ENCODE peak calls at places on chromosomes 5 and 9, in eight cellular contexts. I is GM23338; V is naive thymus-derived CD4-positive, alpha-beta T cell; O is fibroblast of lung; U is esophagus squamous epithelium; Y is CD8-positive, alpha-beta T cell; A is IMR-90; N is left ventricle myocardium inferior. T is an unnamed sample. For H3K27me3, the result is how much of the 10 kb centered on the place peaks cover.

GRCh38 chr5:176388003-176388340 is 426 bp downstream of the NOP16 start:
- DNase-seq in U (no peak), Y (no peak), O (no peak), N (no peak), V (no peak), A (peak), I (peak), T (no peak)

GRCh38 chr9:38622083-38622674 is 1.8 kb upstream of the ANKRD18A start:
- DNase-seq in A (no peak), U (no peak), I (peak), V (no peak), N (no peak), Y (no peak), O (no peak), T (no peak)

GRCh38 chr5:83219495-83219894 is 142.1 kb downstream of the XRCC4 start:
- DNase-seq in Y (no peak), V (no peak), N (no peak), I (no peak), A (peak), U (no peak), O (peak), T (no peak)

GRCh38 chr5:17443333-17444125 is 54.5 kb upstream of the TAF11L2 start:
- DNase-seq in Y (no peak), U (no peak), N (peak), O (no peak), V (no peak), A (no peak), I (peak), T (peak)

GRCh38 chr9:86705474-86705873 is 241.8 kb downstream of the GAS1 start:
- DNase-seq in N (no peak), I (no peak), Y (no peak), O (no peak), V (no peak), A (peak), U (no peak), T (no peak)

GRCh38 chr9:35051069-35051967 is 21.1 kb downstream of the VCP start:
- DNase-seq in Y (peak), V (peak), A (peak), O (peak), U (no peak), I (peak), N (peak), T (no peak)

GRCh38 chr5:78699565-78700143 is 51.1 kb upstream of the LHFPL2 start:
- DNase-seq in V (no peak), A (peak), N (no peak), I (no peak), Y (no peak), O (peak), U (no peak), T (no peak)

GRCh38 chr5:110757118-110757729 is 18.4 kb downstream of the SLC25A46 start:
- DNase-seq in O (peak), N (no peak), I (peak), Y (no peak), A (peak), V (no peak), U (no peak), T (no peak)

GRCh38 chr5:14450055-14450524 is 131.5 kb upstream of the OTULINL start:
- DNase-seq in A (peak), N (peak), Y (no peak), U (no peak), V (no peak), I (no peak), O (peak), T (no peak)

GRCh38 chr9:135533674-135534073 is 12.3 kb upstream of the OBP2A start:
- DNase-seq in Y (no peak), I (no peak), V (no peak), O (no peak), N (no peak), U (no peak), A (no peak), T (peak)

GRCh38 chr5:65769539-65769938 is 47.5 kb downstream of the NLN start:
- DNase-seq in O (peak), V (no peak), Y (no peak), N (no peak), I (no peak), U (no peak), A (peak), T (no peak)

GRCh38 chr5:9932770-9933169 is 302.6 kb upstream of the TAS2R1 start:
- DNase-seq in Y (no peak), U (no peak), I (peak), N (no peak), O (peak), A (peak), V (no peak), T (no peak)

GRCh38 chr9:125521462-125522327 is 185.3 kb downstream of the MAPKAP1 start:
- DNase-seq in O (peak), A (peak), I (no peak), V (peak), N (no peak), U (no peak), Y (no peak), T (no peak)

GRCh38 chr5:58156977-58157701 is 302.7 kb downstream of the PLK2 start:
- DNase-seq in A (peak), O (no peak), N (peak), I (peak), V (no peak), Y (no peak), U (no peak), T (no peak)

GRCh38 chr5:163106098-163106497 is 331.3 kb upstream of the CCNG1 start:
- DNase-seq in Y (no peak), V (no peak), A (no peak), U (no peak), N (no peak), I (no peak), O (no peak), T (no peak)

GRCh38 chr5:59034498-59035186 is 451.8 kb downstream of the RAB3C start:
- DNase-seq in V (peak), O (peak), A (peak), Y (no peak), N (no peak), U (no peak), I (peak), T (no peak)

GRCh38 chr9:34259315-34259714 is 69.8 kb downstream of the KIF24 start:
- DNase-seq in Y (no peak), V (no peak), A (no peak), N (no peak), U (no peak), O (no peak), I (no peak), T (no peak)

GRCh38 chr5:54608423-54609085 is 91.0 kb downstream of the SNX18 start:
- DNase-seq in N (no peak), V (no peak), I (no peak), A (peak), O (no peak), U (no peak), Y (no peak), T (no peak)

GRCh38 chr5:11785771-11786342 is 118.4 kb downstream of the CTNND2 start:
- DNase-seq in I (no peak), U (no peak), A (no peak), V (no peak), Y (no peak), O (no peak), N (no peak), T (no peak)

GRCh38 chr9:14993061-14993800 is 83.0 kb upstream of the FREM1 start:
- DNase-seq in A (peak), I (peak), U (no peak), N (peak), V (peak), O (peak), Y (no peak), T (peak)

GRCh38 chr9:77819672-77820071 is 171.6 kb upstream of the GNA14 start:
- DNase-seq in O (peak), A (peak), I (no peak), V (no peak), Y (no peak), N (no peak), U (no peak), T (no peak)

GRCh38 chr9:121182976-121183375 is 18.7 kb downstream of the RAB14 start:
- DNase-seq in I (no peak), A (no peak), V (no peak), N (no peak), U (no peak), O (no peak), Y (no peak), T (no peak)

GRCh38 chr9:112360047-112360804 is 19.7 kb upstream of the HSDL2 start:
- DNase-seq in U (no peak), I (no peak), N (no peak), Y (no peak), O (peak), V (no peak), A (peak), T (no peak)

GRCh38 chr5:91598216-91598615 is 215.1 kb upstream of the ARRDC3 start:
- DNase-seq in Y (no peak), N (no peak), O (no peak), U (no peak), I (no peak), A (no peak), V (no peak), T (no peak)

GRCh38 chr9:78054180-78054579 is 22.6 kb upstream of the GNAQ start:
- DNase-seq in O (no peak), I (no peak), U (no peak), N (no peak), A (no peak), V (peak), Y (no peak), T (no peak)

GRCh38 chr5:40960027-40960426 is 50.7 kb downstream of the C7 start:
- DNase-seq in U (no peak), N (no peak), A (no peak), I (no peak), O (no peak), V (no peak), Y (no peak), T (no peak)

GRCh38 chr5:166240705-166241104 is 2050.7 kb upstream of the WWC1 start:
- DNase-seq in N (no peak), O (no peak), U (no peak), V (no peak), I (no peak), Y (no peak), A (no peak), T (no peak)

GRCh38 chr9:106376689-106377088 is 486.3 kb upstream of the ZNF462 start:
- DNase-seq in I (no peak), O (no peak), V (no peak), U (no peak), A (no peak), Y (no peak), N (no peak), T (no peak)

GRCh38 chr5:119315516-119315949 is 40.3 kb upstream of the TNFAIP8 start:
- DNase-seq in I (no peak), N (no peak), U (no peak), V (peak), A (no peak), O (peak), Y (no peak), T (no peak)

GRCh38 chr5:45414620-45415551 is 281.3 kb downstream of the HCN1 start:
- DNase-seq in Y (no peak), V (no peak), O (no peak), A (no peak), U (no peak), I (no peak), N (no peak), T (no peak)

GRCh38 chr5:99320461-99320860 is 391.7 kb upstream of the CHD1 start:
- DNase-seq in U (no peak), O (no peak), V (no peak), Y (no peak), A (no peak), N (no peak), I (peak), T (no peak)

GRCh38 chr5:67677422-67677970 is 480.9 kb upstream of the CD180 start:
- DNase-seq in U (no peak), N (no peak), Y (no peak), I (peak), A (no peak), V (no peak), O (no peak), T (no peak)

GRCh38 chr9:14345586-14346237 is 31.8 kb upstream of the NFIB start:
- DNase-seq in I (peak), N (no peak), A (no peak), U (no peak), Y (no peak), O (no peak), V (no peak), T (no peak)

GRCh38 chr5:128405159-128405558 is 132.9 kb downstream of the FBN2 start:
- DNase-seq in U (no peak), Y (no peak), V (no peak), N (no peak), I (no peak), O (no peak), A (no peak), T (no peak)

GRCh38 chr5:97075649-97076048 is 66.8 kb downstream of the LIX1 start:
- DNase-seq in N (no peak), V (no peak), I (no peak), A (no peak), O (no peak), U (no peak), Y (no peak), T (no peak)

GRCh38 chr5:72600401-72600981 is 93.3 kb upstream of the ZNF366 start:
- DNase-seq in A (peak), N (no peak), U (no peak), O (peak), Y (no peak), I (no peak), V (no peak), T (no peak)

GRCh38 chr5:147956842-147957223 is 50.5 kb upstream of the C5orf46 start:
- DNase-seq in A (no peak), U (no peak), N (no peak), V (no peak), I (no peak), Y (no peak), O (no peak), T (no peak)

GRCh38 chr5:76470978-76471377 is 67.9 kb downstream of the IQGAP2 start:
- DNase-seq in U (no peak), Y (no peak), A (no peak), I (no peak), N (no peak), V (no peak), O (no peak), T (no peak)

GRCh38 chr9:130291474-130291873 is 25.9 kb downstream of the HMCN2 start:
- DNase-seq in A (no peak), I (no peak), Y (no peak), V (no peak), N (no peak), U (no peak), O (no peak), T (no peak)
- H3K27me3 ChIP-seq in A (half or more), I (under half), Y (under half), V (under half), N (half or more), U (under half), O (under half), T (under half)

DNA sequence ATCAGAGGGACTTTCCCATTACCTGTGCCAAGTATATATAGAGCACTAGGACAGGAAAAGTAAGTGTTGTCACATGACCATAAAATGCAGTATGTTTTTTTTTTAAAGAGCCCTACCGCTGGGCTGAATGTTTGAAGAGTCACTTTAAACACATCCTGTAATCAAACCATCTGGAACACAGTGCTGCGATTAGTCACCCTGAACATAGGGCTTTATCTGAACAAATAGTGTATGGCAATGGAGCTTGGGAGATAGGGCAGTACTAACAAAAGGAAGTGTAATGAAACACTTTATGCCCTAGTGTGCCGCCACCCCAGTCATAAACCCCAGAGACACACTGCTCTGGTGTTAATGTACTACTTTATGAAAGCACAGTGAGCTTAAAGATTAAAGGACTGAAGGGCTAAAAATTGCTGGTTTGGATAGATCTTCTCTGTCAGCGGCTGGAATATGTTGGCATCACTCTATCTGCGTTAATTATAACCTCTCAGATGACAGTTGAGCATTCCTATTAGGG is 90.4 kb downstream of the ZNF608 start:
- DNase-seq in N (no peak), U (no peak), I (no peak), Y (no peak), V (no peak), A (peak), O (peak), T (no peak)
- H3K27ac ChIP-seq in N (peak), U (peak), I (no peak), Y (no peak), V (no peak), A (peak), O (peak), T (peak)

GRCh38 chr5:141637266-141637692 is 482 bp downstream of the RELL2 start:
- DNase-seq in V (peak), O (no peak), I (peak), A (no peak), Y (no peak), U (no peak), N (no peak), T (peak)
- H3K4me3 ChIP-seq in V (peak), O (peak), I (peak), A (peak), Y (peak), U (peak), N (peak), T (peak)

GRCh38 chr9:127926961-127927456 is 3.6 kb downstream of the PIP5KL1 start:
- DNase-seq in V (no peak), Y (no peak), N (no peak), A (no peak), I (peak), O (no peak), U (no peak), T (no peak)

GRCh38 chr9:127928232-127929043 is 2.1 kb downstream of the PIP5KL1 start:
- DNase-seq in O (no peak), U (no peak), N (no peak), Y (no peak), V (no peak), I (no peak), A (no peak), T (no peak)

GRCh38 chr9:127925959-127926949 is 4.3 kb downstream of the PIP5KL1 start:
- DNase-seq in U (no peak), Y (no peak), V (no peak), N (no peak), O (no peak), I (no peak), A (no peak), T (no peak)

GRCh38 chr9:127929044-127929979 is 1.3 kb downstream of the PIP5KL1 start:
- DNase-seq in I (no peak), N (no peak), U (no peak), V (no peak), A (no peak), Y (no peak), O (no peak), T (no peak)

GRCh38 chr9:127927457-127928231 is 2.9 kb downstream of the PIP5KL1 start:
- DNase-seq in I (peak), Y (peak), A (no peak), N (no peak), U (no peak), V (peak), O (no peak), T (peak)
- H3K27me3 ChIP-seq in I (under half), Y (under half), A (under half), N (half or more), U (under half), V (under half), O (under half), T (under half)

DNA sequence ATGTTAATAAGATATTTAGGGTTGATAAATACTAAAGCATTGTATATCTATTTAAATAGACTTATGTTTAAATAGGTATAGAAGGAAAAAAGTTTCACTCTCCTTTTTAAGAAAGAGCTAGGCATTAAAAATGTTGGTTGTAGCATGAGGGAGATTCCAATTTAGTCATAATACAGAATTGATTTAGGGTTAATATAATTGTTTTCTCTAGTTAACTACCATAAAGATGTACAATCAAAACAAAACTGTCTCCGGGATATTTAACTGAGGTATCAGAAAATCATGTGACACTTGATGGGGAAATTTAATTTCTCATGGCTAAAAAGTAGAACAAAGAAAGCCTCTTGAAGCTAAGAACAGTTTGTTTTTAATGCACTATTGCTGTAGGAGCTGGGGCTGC is 44.1 kb downstream of the SMC2 start:
- DNase-seq in I (no peak), O (no peak), A (no peak), Y (no peak), N (no peak), U (no peak), V (no peak), T (no peak)
- H3K27ac ChIP-seq in I (no peak), O (no peak), A (no peak), Y (no peak), N (no peak), U (no peak), V (no peak), T (no peak)

DNA sequence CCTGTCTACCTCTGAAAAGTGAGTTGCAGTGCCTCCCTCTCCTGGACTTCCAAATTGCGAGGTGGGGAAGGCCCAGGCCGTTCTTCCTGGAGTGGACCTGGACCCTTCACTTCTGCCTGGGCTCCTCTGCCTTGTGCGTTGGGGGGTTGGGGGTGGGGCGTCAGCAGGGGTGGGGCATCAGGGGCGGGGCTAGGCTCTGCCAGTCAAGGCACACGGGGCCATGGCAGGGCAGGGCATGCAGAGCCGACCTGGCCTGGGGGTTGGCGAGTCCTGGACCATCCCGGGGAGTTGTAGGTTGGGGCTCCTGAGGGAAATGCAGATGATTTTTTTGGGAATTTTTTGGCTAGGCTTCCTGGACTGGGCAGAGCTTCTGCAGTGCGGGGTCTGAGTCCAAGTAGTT is 87.1 kb downstream of the EHMT1 start:
- DNase-seq in A (no peak), N (no peak), V (no peak), O (no peak), Y (no peak), U (no peak), I (peak), T (no peak)
- H3K4me3 ChIP-seq in A (no peak), N (no peak), V (no peak), O (no peak), Y (no peak), U (no peak), I (no peak), T (no peak)

GRCh38 chr9:89549031-89549644 is 51.2 kb upstream of the SEMA4D start:
- DNase-seq in Y (peak), O (peak), U (no peak), A (peak), V (peak), N (peak), I (peak), T (peak)

GRCh38 chr9:89543621-89544279 is 45.8 kb upstream of the SEMA4D start:
- DNase-seq in U (no peak), O (no peak), I (no peak), N (no peak), A (no peak), V (no peak), Y (no peak), T (no peak)

GRCh38 chr9:89548210-89548609 is 50.3 kb upstream of the SEMA4D start:
- DNase-seq in Y (no peak), I (no peak), U (no peak), O (no peak), V (no peak), N (no peak), A (no peak), T (no peak)

GRCh38 chr9:89544280-89544664 is 46.4 kb upstream of the SEMA4D start:
- DNase-seq in V (no peak), Y (no peak), I (peak), U (no peak), A (no peak), N (no peak), O (no peak), T (no peak)

GRCh38 chr9:89547000-89547399 is 49.1 kb upstream of the SEMA4D start:
- DNase-seq in V (no peak), O (no peak), N (no peak), Y (no peak), A (no peak), I (no peak), U (no peak), T (no peak)
- H3K27me3 ChIP-seq in V (under half), O (under half), N (under half), Y (under half), A (under half), I (under half), U (under half), T (under half)